ENCODE peak calls at places on chromosomes 3 and 15, in seven cellular contexts. B, H, P, K, Q, R and Y are unnamed samples.

GRCh38 chr15:33737687-33738606 is 230.3 kb upstream of the CHRM5 start:
- DNase-seq in P (peak; percentile 34), H (no peak), K (no peak), Q (peak; percentile 30), B (no peak), R (peak; percentile 36), Y (peak; percentile 50)

GRCh38 chr3:69842789-69843188 is 103.5 kb downstream of the MITF start:
- DNase-seq in B (no peak), Q (peak; percentile 32), P (peak; percentile 78), R (no peak), H (no peak), K (no peak), Y (no peak)

GRCh38 chr15:49387471-49387870 is 35.6 kb upstream of the FGF7 start:
- DNase-seq in H (no peak), B (no peak), P (no peak), Q (no peak), R (peak; percentile 34), K (no peak), Y (no peak)

GRCh38 chr3:195384952-195385351 is 57.9 kb downstream of the ACAP2 start:
- DNase-seq in K (no peak), H (no peak), R (no peak), P (no peak), B (no peak), Q (no peak), Y (no peak)

GRCh38 chr3:122515020-122515468 is 305 bp upstream of the KPNA1 start:
- DNase-seq in R (no peak), P (no peak), Q (no peak), B (no peak), H (peak; percentile 39), K (no peak), Y (no peak)

GRCh38 chr15:92819312-92820232 is 80.6 kb upstream of the CHD2 start:
- DNase-seq in Q (no peak), K (no peak), P (no peak), H (no peak), B (no peak), R (no peak), Y (no peak)

GRCh38 chr15:42549052-42549491 is 434 bp downstream of the HAUS2 start:
- DNase-seq in Q (no peak), P (no peak), K (no peak), R (peak; percentile 78), B (no peak), H (no peak), Y (peak; percentile 20)

GRCh38 chr3:11717768-11718581 is 74.3 kb upstream of the VGLL4 start:
- DNase-seq in B (no peak), Q (no peak), H (peak; percentile 34), K (no peak), R (peak; percentile 15), P (no peak), Y (peak; percentile 37)

GRCh38 chr3:183161552-183162345 is 785 bp downstream of the LAMP3 start:
- DNase-seq in Q (no peak), H (no peak), P (no peak), R (no peak), B (no peak), K (no peak), Y (no peak)

GRCh38 chr3:144142151-144142855 is 170.7 kb downstream of the DIPK2A start:
- DNase-seq in H (no peak), B (no peak), Q (no peak), K (no peak), R (no peak), P (no peak), Y (no peak)

GRCh38 chr3:64104691-64105101 is 81.4 kb upstream of the PSMD6 start:
- DNase-seq in Q (no peak), P (no peak), R (no peak), H (no peak), K (no peak), B (no peak), Y (no peak)

GRCh38 chr3:14016900-14017475 is 107.7 kb downstream of the CHCHD4 start:
- DNase-seq in H (no peak), P (no peak), K (no peak), B (no peak), R (no peak), Q (no peak), Y (no peak)

GRCh38 chr3:156619376-156619775 is 55.0 kb upstream of the TIPARP start:
- DNase-seq in K (no peak), H (no peak), B (no peak), Q (no peak), R (no peak), P (no peak), Y (no peak)

GRCh38 chr3:143171141-143171651 is 51.6 kb downstream of the CHST2 start:
- DNase-seq in B (no peak), P (no peak), K (no peak), H (no peak), Q (no peak), R (peak; percentile 89), Y (no peak)

GRCh38 chr15:84942456-84942855 is 39.2 kb upstream of the PDE8A start:
- DNase-seq in K (peak; percentile 39), H (no peak), R (no peak), P (no peak), B (no peak), Q (no peak), Y (no peak)

GRCh38 chr15:84944311-84944710 is 37.3 kb upstream of the PDE8A start:
- DNase-seq in P (no peak), H (no peak), K (peak; percentile 45), Q (no peak), B (no peak), R (no peak), Y (no peak)

GRCh38 chr15:84938726-84939125 is 42.9 kb upstream of the PDE8A start:
- DNase-seq in R (no peak), H (no peak), B (no peak), P (no peak), K (no peak), Q (no peak), Y (no peak)

GRCh38 chr15:84937144-84937543 is 44.5 kb upstream of the PDE8A start:
- DNase-seq in Q (no peak), H (no peak), P (no peak), R (peak; percentile 52), K (peak; percentile 9), B (no peak), Y (no peak)

GRCh38 chr15:84940399-84940798 is 41.3 kb upstream of the PDE8A start:
- DNase-seq in Q (no peak), P (no peak), B (no peak), R (no peak), H (no peak), K (no peak), Y (no peak)
- TF ChIP-seq POLR2A in Q (no peak), P (no peak), B (no peak), R (no peak), H (no peak), K (no peak), Y (no peak)

GRCh38 chr3:45994661-45995369 is 809 bp downstream of the FYCO1 start:
- DNase-seq in K (peak; percentile 67), R (peak; percentile 63), H (peak; percentile 45), B (peak; percentile 61), P (no peak), Q (peak; percentile 32), Y (no peak)
- TF ChIP-seq POLR2A in K (no peak), R (no peak), H (no peak), B (no peak), P (no peak), Q (no peak), Y (no peak)

GRCh38 chr3:181713300-181713647 is 1.5 kb downstream of the SOX2 start:
- DNase-seq in K (no peak), P (no peak), R (no peak), Q (no peak), H (no peak), B (no peak), Y (no peak)

GRCh38 chr3:181712190-181712504 is 422 bp downstream of the SOX2 start:
- DNase-seq in R (no peak), K (no peak), H (no peak), B (no peak), P (no peak), Q (no peak), Y (no peak)

GRCh38 chr3:181712505-181713299 is 977 bp downstream of the SOX2 start:
- DNase-seq in B (no peak), K (no peak), H (no peak), R (no peak), Q (no peak), P (peak; percentile 39), Y (no peak)

GRCh38 chr3:181710581-181711255 is 1.0 kb upstream of the SOX2 start:
- DNase-seq in P (no peak), B (no peak), Q (no peak), H (no peak), K (no peak), R (no peak), Y (no peak)

DNA sequence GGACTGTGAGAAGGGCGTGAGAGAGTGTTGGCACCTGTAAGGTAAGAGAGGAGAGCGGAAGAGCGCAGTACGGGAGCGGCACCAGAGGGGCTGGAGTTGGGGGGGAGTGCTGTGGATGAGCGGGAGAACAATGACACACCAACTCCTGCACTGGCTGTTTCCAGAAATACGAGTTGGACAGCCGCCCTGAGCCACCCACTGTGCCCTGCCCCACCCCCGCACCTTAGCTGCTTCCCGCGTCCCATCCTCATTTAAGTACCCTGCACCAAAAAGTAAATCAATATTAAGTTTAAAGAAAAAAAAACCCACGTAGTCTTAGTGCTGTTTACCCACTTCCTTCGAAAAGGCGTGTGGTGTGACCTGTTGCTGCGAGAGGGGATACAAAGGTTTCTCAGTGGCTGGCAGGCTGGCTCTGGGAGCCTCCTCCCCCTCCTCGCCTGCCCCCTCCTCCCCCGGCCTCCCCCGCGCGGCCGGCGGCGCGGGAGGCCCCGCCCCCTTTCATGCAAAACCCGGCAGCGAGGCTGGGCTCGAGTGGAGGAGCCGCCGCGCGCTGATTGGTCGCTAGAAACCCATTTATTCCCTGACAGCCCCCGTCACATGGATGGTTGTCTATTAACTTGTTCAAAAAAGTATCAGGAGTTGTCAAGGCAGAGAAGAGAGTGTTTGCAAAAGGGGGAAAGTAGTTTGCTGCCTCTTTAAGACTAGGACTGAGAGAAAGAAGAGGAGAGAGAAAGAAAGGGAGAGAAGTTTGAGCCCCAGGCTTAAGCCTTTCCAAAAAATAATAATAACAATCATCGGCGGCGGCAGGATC is at the start of gene SOX2:
- DNase-seq in B (peak; percentile 59), R (peak; percentile 19), Q (peak; percentile 59), H (peak; percentile 48), K (peak; percentile 79), P (peak; percentile 92), Y (peak; percentile 85)
- TF ChIP-seq POLR2A in B (no peak), R (no peak), Q (no peak), H (no peak), K (peak; percentile 41), P (no peak), Y (no peak)

DNA sequence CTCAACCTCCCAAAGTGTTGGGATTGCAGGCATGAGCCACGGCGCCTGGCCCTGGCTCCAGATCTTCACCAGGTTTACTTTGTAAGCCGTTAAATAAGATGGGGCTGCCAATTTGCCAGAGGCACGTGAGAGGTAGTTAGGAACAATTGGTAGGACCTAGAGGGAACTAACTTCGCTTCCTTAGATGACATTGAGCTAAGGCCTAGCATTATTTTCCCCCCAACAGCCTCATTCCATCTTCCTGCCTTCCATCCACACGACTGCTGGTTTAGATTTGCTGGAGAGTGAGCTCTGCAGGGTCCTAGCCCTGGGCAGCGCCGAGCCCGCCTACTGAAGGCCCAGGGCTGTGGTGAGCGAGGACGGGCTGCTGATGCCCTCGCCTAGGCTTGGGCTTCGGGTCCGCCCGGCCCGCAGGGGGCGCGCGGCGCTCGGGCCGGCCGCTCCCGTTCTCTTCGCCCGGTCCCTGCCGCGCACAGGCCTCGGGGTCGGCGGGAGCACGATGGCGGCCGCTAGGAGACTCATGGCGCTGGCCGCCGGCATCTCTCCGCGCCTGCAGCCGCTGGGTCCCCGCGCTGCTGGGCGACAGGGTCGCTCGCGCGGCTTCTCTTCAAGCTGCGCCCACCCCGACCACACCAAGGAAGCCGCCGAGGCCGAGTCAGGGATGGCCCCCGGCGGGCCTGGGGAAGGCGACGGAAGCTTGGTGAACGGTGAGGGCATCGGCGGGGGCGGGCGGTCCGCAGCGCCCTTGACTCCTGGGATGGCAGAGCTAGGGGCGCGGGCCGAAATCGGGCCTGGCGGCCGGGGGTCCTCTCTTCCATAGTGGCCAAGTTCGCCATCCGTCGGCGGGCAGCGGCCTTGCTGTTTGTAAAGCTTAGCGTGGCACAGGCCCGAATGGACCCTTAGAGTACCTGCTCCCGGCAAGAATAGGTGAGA is 21.9 kb downstream of the DHX30 start:
- DNase-seq in R (peak; percentile 89), B (peak; percentile 86), H (peak; percentile 75), K (peak; percentile 85), Q (peak; percentile 82), P (peak; percentile 80), Y (peak; percentile 95)
- TF ChIP-seq POLR2A in R (peak; percentile 56), B (no peak), H (peak; percentile 26), K (no peak), Q (peak; percentile 47), P (no peak), Y (peak; percentile 66)